ENCODE peak calls at places on chromosome 10, in seven cellular contexts. One of them, this sample, is unnamed.

GRCh38 chr10:26621889-26622681 is 75.4 kb upstream of the PDSS1 start:
- DNase-seq in NCI-H1105 treated with DMSO at 0.1 percent for 48 hours: no peak
- DNase-seq in stimulated activated CD8-positive, alpha-beta memory T cell treated with anti-CD3 and anti-CD28 coated beads, Interleukin-4, amount 100 ng/mL, for 48 hours: peak
- DNase-seq in Daoy: peak
- DNase-seq in T47D: no peak
- DNase-seq in nephron progenitor cell: peak
- DNase-seq in heart right ventricle: no peak
- DNase-seq in this sample: no peak

GRCh38 chr10:3781458-3782098 is 3.4 kb downstream of the KLF6 start:
- DNase-seq in heart right ventricle: peak
- DNase-seq in T47D: no peak
- DNase-seq in nephron progenitor cell: no peak
- DNase-seq in Daoy: peak
- DNase-seq in stimulated activated CD8-positive, alpha-beta memory T cell treated with anti-CD3 and anti-CD28 coated beads, Interleukin-4, amount 100 ng/mL, for 48 hours: peak
- DNase-seq in NCI-H1105 treated with DMSO at 0.1 percent for 48 hours: no peak
- DNase-seq in this sample: no peak

GRCh38 chr10:43939939-43940810 is 291.5 kb upstream of the ZNF32 start:
- DNase-seq in stimulated activated CD8-positive, alpha-beta memory T cell treated with anti-CD3 and anti-CD28 coated beads, Interleukin-4, amount 100 ng/mL, for 48 hours: no peak
- DNase-seq in nephron progenitor cell: no peak
- DNase-seq in T47D: no peak
- DNase-seq in Daoy: no peak
- DNase-seq in heart right ventricle: peak
- DNase-seq in NCI-H1105 treated with DMSO at 0.1 percent for 48 hours: no peak
- DNase-seq in this sample: no peak

GRCh38 chr10:35640474-35640873 is 1.6 kb downstream of the FZD8 start:
- DNase-seq in heart right ventricle: peak
- DNase-seq in T47D: peak
- DNase-seq in nephron progenitor cell: peak
- DNase-seq in stimulated activated CD8-positive, alpha-beta memory T cell treated with anti-CD3 and anti-CD28 coated beads, Interleukin-4, amount 100 ng/mL, for 48 hours: peak
- DNase-seq in NCI-H1105 treated with DMSO at 0.1 percent for 48 hours: peak
- DNase-seq in Daoy: peak
- DNase-seq in this sample: peak

GRCh38 chr10:101207026-101207425 is 22.2 kb downstream of the LBX1 start:
- DNase-seq in Daoy: no peak
- DNase-seq in heart right ventricle: no peak
- DNase-seq in nephron progenitor cell: no peak
- DNase-seq in stimulated activated CD8-positive, alpha-beta memory T cell treated with anti-CD3 and anti-CD28 coated beads, Interleukin-4, amount 100 ng/mL, for 48 hours: no peak
- DNase-seq in NCI-H1105 treated with DMSO at 0.1 percent for 48 hours: no peak
- DNase-seq in T47D: no peak
- DNase-seq in this sample: no peak

GRCh38 chr10:53477313-53477675 is 704.7 kb upstream of the MBL2 start:
- DNase-seq in nephron progenitor cell: no peak
- DNase-seq in stimulated activated CD8-positive, alpha-beta memory T cell treated with anti-CD3 and anti-CD28 coated beads, Interleukin-4, amount 100 ng/mL, for 48 hours: no peak
- DNase-seq in NCI-H1105 treated with DMSO at 0.1 percent for 48 hours: no peak
- DNase-seq in heart right ventricle: no peak
- DNase-seq in T47D: no peak
- DNase-seq in Daoy: no peak
- DNase-seq in this sample: no peak

GRCh38 chr10:114715171-114715670 is 57.1 kb upstream of the ABLIM1 start:
- DNase-seq in stimulated activated CD8-positive, alpha-beta memory T cell treated with anti-CD3 and anti-CD28 coated beads, Interleukin-4, amount 100 ng/mL, for 48 hours: no peak
- DNase-seq in NCI-H1105 treated with DMSO at 0.1 percent for 48 hours: no peak
- DNase-seq in heart right ventricle: no peak
- DNase-seq in nephron progenitor cell: no peak
- DNase-seq in Daoy: peak
- DNase-seq in T47D: no peak
- DNase-seq in this sample: peak

GRCh38 chr10:113135025-113135424 is 185.0 kb downstream of the TCF7L2 start:
- DNase-seq in nephron progenitor cell: no peak
- DNase-seq in stimulated activated CD8-positive, alpha-beta memory T cell treated with anti-CD3 and anti-CD28 coated beads, Interleukin-4, amount 100 ng/mL, for 48 hours: no peak
- DNase-seq in Daoy: no peak
- DNase-seq in NCI-H1105 treated with DMSO at 0.1 percent for 48 hours: no peak
- DNase-seq in heart right ventricle: no peak
- DNase-seq in T47D: no peak
- DNase-seq in this sample: no peak

GRCh38 chr10:73469579-73469978 is 26.2 kb downstream of the PPP3CB start:
- DNase-seq in T47D: no peak
- DNase-seq in heart right ventricle: no peak
- DNase-seq in Daoy: no peak
- DNase-seq in NCI-H1105 treated with DMSO at 0.1 percent for 48 hours: no peak
- DNase-seq in stimulated activated CD8-positive, alpha-beta memory T cell treated with anti-CD3 and anti-CD28 coated beads, Interleukin-4, amount 100 ng/mL, for 48 hours: no peak
- DNase-seq in nephron progenitor cell: no peak
- DNase-seq in this sample: no peak

GRCh38 chr10:126959431-126959830 is 54.2 kb downstream of the DOCK1 start:
- DNase-seq in NCI-H1105 treated with DMSO at 0.1 percent for 48 hours: no peak
- DNase-seq in heart right ventricle: no peak
- DNase-seq in Daoy: no peak
- DNase-seq in nephron progenitor cell: no peak
- DNase-seq in stimulated activated CD8-positive, alpha-beta memory T cell treated with anti-CD3 and anti-CD28 coated beads, Interleukin-4, amount 100 ng/mL, for 48 hours: no peak
- DNase-seq in T47D: no peak
- DNase-seq in this sample: no peak